ENCODE peak calls at places on chromosomes 2 and 18, in eight cellular contexts. Y, X, U, K, G, F, R and E are unnamed samples.

GRCh38 chr2:37802899-37803379 is 122.1 kb upstream of the RMDN2 start:
- DNase-seq in U (peak; percentile 91), F (no peak), G (peak; percentile 94), R (no peak), Y (no peak), K (no peak), X (no peak), E (no peak)

GRCh38 chr18:58497845-58498244 is 131.0 kb downstream of the ALPK2 start:
- DNase-seq in U (peak; percentile 67), G (peak; percentile 85), X (no peak), Y (no peak), R (no peak), K (no peak), F (no peak), E (no peak)

GRCh38 chr2:15730545-15731212 is 139.0 kb downstream of the DDX1 start:
- DNase-seq in X (peak; percentile 96), R (no peak), K (no peak), F (no peak), U (peak; percentile 92), Y (peak; percentile 92), G (peak; percentile 86), E (no peak)

GRCh38 chr2:223104336-223104735 is 52.3 kb downstream of the KCNE4 start:
- DNase-seq in X (no peak), G (no peak), K (no peak), Y (no peak), U (no peak), F (no peak), R (no peak), E (no peak)

GRCh38 chr2:182144039-182144779 is 158.6 kb downstream of the PPP1R1C start:
- DNase-seq in X (no peak), R (no peak), G (peak; percentile 53), K (no peak), U (no peak), Y (no peak), F (no peak), E (no peak)

GRCh38 chr2:242052421-242052820 is 182.9 kb downstream of the RTP5 start:
- DNase-seq in X (no peak), K (no peak), U (no peak), F (no peak), R (no peak), Y (no peak), G (no peak), E (no peak)

GRCh38 chr2:230903251-230904150 is 21.5 kb downstream of the GPR55 start:
- DNase-seq in R (no peak), G (no peak), Y (peak; percentile 21), X (peak; percentile 38), K (no peak), U (no peak), F (no peak), E (no peak)

GRCh38 chr18:3595282-3596273 is 145.6 kb downstream of the TGIF1 start:
- DNase-seq in R (no peak), K (no peak), X (peak; percentile 82), Y (no peak), U (peak; percentile 96), F (peak; percentile 38), G (peak; percentile 91), E (no peak)

GRCh38 chr2:238459081-238459629 is 32.4 kb downstream of the ASB1 start:
- DNase-seq in Y (no peak), G (no peak), K (no peak), F (no peak), R (no peak), X (peak; percentile 90), U (no peak), E (no peak)

GRCh38 chr18:56076735-56077134 is 488.7 kb upstream of the TCF4 start:
- DNase-seq in K (no peak), F (no peak), Y (no peak), U (peak; percentile 42), G (no peak), X (no peak), R (no peak), E (no peak)

GRCh38 chr18:66440433-66440832 is 163.5 kb downstream of the CDH19 start:
- DNase-seq in X (no peak), R (no peak), Y (no peak), K (no peak), F (no peak), G (no peak), U (no peak), E (no peak)

GRCh38 chr2:10428936-10429335 is 19.2 kb downstream of the ODC1 start:
- DNase-seq in Y (no peak), R (no peak), F (no peak), G (no peak), X (no peak), U (no peak), K (no peak), E (no peak)

GRCh38 chr2:181680055-181680936 is at the start of gene NEUROD1:
- DNase-seq in K (no peak), X (no peak), U (no peak), F (no peak), G (no peak), Y (no peak), R (no peak), E (no peak)

GRCh38 chr2:206255003-206255402 is 19.5 kb upstream of the ZDBF2 start:
- DNase-seq in F (no peak), Y (no peak), X (no peak), U (no peak), K (no peak), R (no peak), G (no peak), E (no peak)

GRCh38 chr2:188984680-188985079 is 10.5 kb downstream of the COL3A1 start:
- DNase-seq in X (no peak), U (no peak), Y (no peak), G (peak; percentile 94), F (no peak), R (no peak), K (no peak), E (no peak)

GRCh38 chr2:120476141-120476540 is 130.2 kb downstream of the INHBB start:
- DNase-seq in F (no peak), K (no peak), X (peak; percentile 48), U (no peak), G (no peak), Y (peak; percentile 13), R (no peak), E (no peak)